ENCODE peak calls at places on chromosomes 7 and 10, in five cellular contexts. O is ELR; N is aorta; U is stimulated activated CD8-positive, alpha-beta memory T cell treated with anti-CD3 and anti-CD28 coated beads, Interleukin-2, amount 100 ng/mL, for 1 hour; E is left ventricle myocardium inferior. X is an unnamed sample.

GRCh38 chr10:4767033-4767814 is 58.8 kb upstream of the AKR1E2 start:
- DNase-seq in E (no peak), N (no peak), U (no peak), O (peak), X (no peak)

GRCh38 chr10:52682766-52683165 is 89.8 kb downstream of the MBL2 start:
- DNase-seq in U (no peak), E (no peak), O (no peak), N (no peak), X (no peak)

GRCh38 chr10:111083222-111084095 is 6.6 kb downstream of the ADRA2A start:
- DNase-seq in N (no peak), E (no peak), O (no peak), U (no peak), X (no peak)

GRCh38 chr10:92757066-92757716 is 67.4 kb downstream of the HHEX start:
- DNase-seq in O (peak), N (peak), U (no peak), E (peak), X (peak)

GRCh38 chr10:92544296-92544695 is 29.6 kb downstream of the IDE start:
- DNase-seq in E (no peak), N (no peak), U (no peak), O (peak), X (no peak)

GRCh38 chr10:132628966-132629900 is 91.6 kb downstream of the INPP5A start:
- DNase-seq in N (peak), U (no peak), O (no peak), E (peak), X (no peak)

GRCh38 chr7:20330797-20331230 is at the start of gene ITGB8:
- DNase-seq in O (peak), U (no peak), N (no peak), E (peak), X (no peak)

GRCh38 chr10:99828464-99828863 is 46.0 kb downstream of the ABCC2 start:
- DNase-seq in U (no peak), E (no peak), O (no peak), N (no peak), X (no peak)

GRCh38 chr10:83606275-83606674 is 533.0 kb upstream of the GHITM start:
- DNase-seq in E (no peak), U (no peak), N (no peak), O (no peak), X (peak)

GRCh38 chr7:12410523-12410922 is 6.9 kb upstream of the VWDE start:
- DNase-seq in N (no peak), O (no peak), U (no peak), E (no peak), X (no peak)

GRCh38 chr7:73844848-73845460 is 2.6 kb upstream of the METTL27 start:
- DNase-seq in U (no peak), E (no peak), N (no peak), O (peak), X (no peak)

GRCh38 chr7:47496064-47496665 is 85.7 kb downstream of the TNS3 start:
- DNase-seq in E (no peak), N (no peak), U (no peak), O (no peak), X (peak)

GRCh38 chr7:95808396-95808795 is 36.0 kb downstream of the DYNC1I1 start:
- DNase-seq in O (no peak), E (no peak), U (no peak), N (no peak), X (no peak)

GRCh38 chr7:34069676-34070075 is 164.3 kb downstream of the BMPER start:
- DNase-seq in N (no peak), O (peak), E (no peak), U (no peak), X (no peak)